ENCODE peak calls at places on chromosomes 2 and 18, in four cellular contexts. T is H1, M is H9, R is neuronal stem cell. I is an unnamed sample.

GRCh38 chr2:228048838-228049490 is 132.5 kb downstream of the SPHKAP start:
- DNase-seq in M (peak), R (peak), T (peak), I (peak)

GRCh38 chr18:58687871-58688308 is 16.6 kb downstream of the MALT1 start:
- DNase-seq in R (no peak), T (no peak), M (no peak), I (no peak)

GRCh38 chr18:48328473-48329205 is 80.5 kb downstream of the ZBTB7C start:
- DNase-seq in T (no peak), M (no peak), R (no peak), I (peak)

GRCh38 chr2:214856116-214856515 is 46.6 kb upstream of the BARD1 start:
- DNase-seq in T (no peak), M (no peak), R (no peak), I (no peak)

GRCh38 chr2:104465978-104466377 is 387.9 kb upstream of the POU3F3 start:
- DNase-seq in M (no peak), R (no peak), T (no peak), I (no peak)

GRCh38 chr2:224984641-224985040 is 57.6 kb downstream of the DOCK10 start:
- DNase-seq in M (no peak), R (no peak), T (no peak), I (no peak)

GRCh38 chr2:207252979-207253640 is 87.4 kb upstream of the KLF7 start:
- DNase-seq in M (no peak), R (no peak), T (no peak), I (peak)

GRCh38 chr2:8676191-8676914 is 5.5 kb upstream of the ID2 start:
- DNase-seq in M (peak), T (no peak), R (peak), I (peak)

GRCh38 chr18:56575819-56576663 is 62.4 kb downstream of the TXNL1 start:
- DNase-seq in R (peak), T (no peak), M (no peak), I (peak)

GRCh38 chr2:231197741-231198290 is 615 bp upstream of the ARMC9 start:
- DNase-seq in M (no peak), T (no peak), R (no peak), I (no peak)

GRCh38 chr2:108403494-108403893 is 25.7 kb downstream of the SULT1C4 start:
- DNase-seq in M (peak), T (peak), R (no peak), I (peak)

GRCh38 chr2:195646424-195646823 is 10.6 kb upstream of the SLC39A10 start:
- DNase-seq in T (no peak), R (no peak), M (peak), I (no peak)

GRCh38 chr2:219619235-219619634 is 8.2 kb upstream of the SLC4A3 start:
- DNase-seq in R (no peak), M (no peak), T (no peak), I (no peak)

GRCh38 chr18:24403076-24403475 is 5.5 kb upstream of the OSBPL1A start:
- DNase-seq in T (no peak), R (no peak), M (no peak), I (no peak)

GRCh38 chr2:17800219-17800618 is 16.0 kb upstream of the MSGN1 start:
- DNase-seq in R (no peak), M (no peak), T (no peak), I (peak)

GRCh38 chr2:12701786-12702660 is 14.7 kb upstream of the TRIB2 start:
- DNase-seq in M (no peak), T (no peak), R (no peak), I (peak)

GRCh38 chr2:75556679-75557366 is 3.9 kb downstream of the EVA1A start:
- DNase-seq in T (no peak), M (no peak), R (no peak), I (no peak)

GRCh38 chr2:37623971-37624897 is 47.2 kb downstream of the CDC42EP3 start:
- DNase-seq in T (no peak), R (no peak), M (no peak), I (peak)

GRCh38 chr2:164689020-164689419 is 67.7 kb upstream of the GRB14 start:
- DNase-seq in T (no peak), M (no peak), R (no peak), I (no peak)

GRCh38 chr2:44016282-44016681 is 20.5 kb upstream of the LRPPRC start:
- DNase-seq in R (peak), M (peak), T (peak), I (peak)

GRCh38 chr2:132282911-132283310 is 121.2 kb upstream of the ANKRD30BL start:
- DNase-seq in R (no peak), T (no peak), M (no peak), I (no peak)

GRCh38 chr2:16665746-16666452 is at the start of gene CYRIA:
- DNase-seq in M (peak), T (no peak), R (peak), I (peak)

GRCh38 chr2:29052811-29053210 is 21.5 kb downstream of the PCARE start:
- DNase-seq in R (no peak), M (no peak), T (no peak), I (no peak)

GRCh38 chr18:13423352-13423751 is 204.8 kb downstream of the LDLRAD4 start:
- DNase-seq in T (no peak), M (no peak), R (no peak), I (no peak)

GRCh38 chr2:136787970-136788369 is 22.6 kb downstream of the THSD7B start:
- DNase-seq in T (no peak), R (no peak), M (no peak), I (no peak)

GRCh38 chr2:119996148-119996547 is 16.7 kb upstream of the EPB41L5 start:
- DNase-seq in T (no peak), M (no peak), R (no peak), I (no peak)

GRCh38 chr2:10620481-10620880 is 69.3 kb downstream of the NOL10 start:
- DNase-seq in R (no peak), T (no peak), M (no peak), I (peak)

GRCh38 chr18:52219102-52219501 is 120.9 kb upstream of the DCC start:
- DNase-seq in R (no peak), M (no peak), T (no peak), I (no peak)

GRCh38 chr2:163341426-163341825 is 394.4 kb downstream of the FIGN start:
- DNase-seq in R (no peak), T (no peak), M (no peak), I (peak)

GRCh38 chr2:45178854-45179253 is 169.6 kb upstream of the SIX2 start:
- DNase-seq in T (no peak), M (no peak), R (no peak), I (no peak)

GRCh38 chr2:3458396-3459184 is 60.7 kb downstream of the ADI1 start:
- DNase-seq in R (no peak), T (no peak), M (peak), I (no peak)

GRCh38 chr18:24161304-24161703 is 22.4 kb downstream of the CABYR start:
- DNase-seq in T (no peak), M (no peak), R (no peak), I (no peak)

GRCh38 chr2:27451095-27451494 is 8.9 kb downstream of the KRTCAP3 start:
- DNase-seq in T (no peak), M (no peak), R (no peak), I (no peak)

GRCh38 chr2:27446057-27446456 is 3.9 kb downstream of the KRTCAP3 start:
- DNase-seq in R (no peak), M (no peak), T (no peak), I (no peak)

GRCh38 chr2:27445155-27445554 is 3.0 kb downstream of the KRTCAP3 start:
- DNase-seq in M (no peak), R (no peak), T (no peak), I (no peak)

GRCh38 chr2:27445615-27446014 is 3.4 kb downstream of the KRTCAP3 start:
- DNase-seq in T (no peak), R (no peak), M (no peak), I (no peak)

DNA sequence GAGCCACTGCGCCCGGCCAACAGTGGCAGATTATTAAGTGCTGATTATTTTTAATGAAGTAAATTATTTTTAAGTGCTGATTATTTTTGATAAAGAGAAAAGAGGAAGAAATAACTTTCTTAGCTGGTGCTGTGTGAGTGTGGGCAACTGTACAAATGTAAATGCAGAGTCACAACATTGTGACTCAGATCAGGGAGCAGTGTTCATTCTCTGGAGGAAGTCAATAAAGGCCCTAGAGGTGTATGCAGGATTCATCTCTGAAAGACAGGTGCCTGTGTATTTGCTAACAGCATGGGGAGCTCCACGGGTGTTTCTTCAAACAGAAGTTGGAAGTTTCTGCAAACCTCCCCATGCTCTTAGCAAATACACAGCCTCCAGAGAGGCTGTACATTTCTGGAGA is 6.2 kb downstream of the KRTCAP3 start:
- DNase-seq in M (no peak), T (no peak), R (no peak), I (no peak)
- H4K8ac ChIP-seq in M (no peak), T (no peak), R (no peak), I (no peak)

GRCh38 chr2:109528811-109529501 is 84.8 kb downstream of the SEPTIN10 start:
- DNase-seq in R (no peak), M (peak), T (no peak), I (no peak)

GRCh38 chr2:109531221-109531620 is 82.5 kb downstream of the SEPTIN10 start:
- DNase-seq in T (no peak), R (no peak), M (no peak), I (no peak)

GRCh38 chr2:109527846-109528705 is 85.7 kb downstream of the SEPTIN10 start:
- DNase-seq in M (peak), T (no peak), R (no peak), I (no peak)

GRCh38 chr2:109530712-109531111 is 83.1 kb downstream of the SEPTIN10 start:
- DNase-seq in R (no peak), M (no peak), T (no peak), I (no peak)

DNA sequence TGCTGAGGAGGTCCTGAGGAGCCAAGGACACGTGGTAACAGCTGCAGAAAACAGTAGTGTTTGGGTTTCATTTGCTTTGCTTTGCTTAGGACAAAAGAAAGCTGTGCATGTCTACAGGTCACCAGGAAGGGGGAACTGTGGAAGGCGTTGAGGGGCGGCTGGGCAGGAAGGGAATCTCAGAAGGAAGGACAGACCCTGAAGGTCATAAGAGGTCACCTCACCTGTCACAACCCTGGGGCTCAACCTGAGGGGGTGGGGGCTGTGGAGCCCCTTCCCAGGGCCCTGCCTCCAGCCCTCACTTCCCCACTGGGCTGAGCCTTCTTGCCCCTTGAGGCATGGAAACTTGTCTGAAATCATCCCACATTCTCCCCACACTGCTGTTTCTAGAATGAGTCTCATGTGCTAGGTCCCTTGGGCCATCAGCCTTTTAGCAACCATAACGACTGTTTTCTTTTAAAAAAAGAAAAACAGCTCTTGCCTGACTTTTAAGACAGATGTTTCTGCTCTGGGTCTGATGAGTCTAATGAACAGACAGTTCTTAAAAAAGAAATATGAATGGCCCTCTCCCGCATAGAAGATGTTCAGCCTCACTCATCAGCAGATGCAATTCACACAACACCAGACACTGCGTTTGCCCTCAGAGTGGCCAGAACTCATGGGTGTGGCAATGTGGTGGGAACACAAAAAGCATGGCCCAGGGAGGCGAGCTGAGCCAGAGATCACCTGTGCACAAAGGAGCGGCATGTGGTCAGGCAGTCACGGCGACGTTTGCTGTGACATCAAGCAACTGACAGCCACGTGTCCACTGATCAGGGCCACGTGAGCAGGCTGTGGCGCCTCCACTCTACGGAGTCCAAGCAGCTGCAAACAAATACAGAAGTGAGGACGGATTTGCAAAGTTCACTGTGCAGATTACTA is 84.0 kb downstream of the SEPTIN10 start:
- DNase-seq in M (peak), T (no peak), R (no peak), I (no peak)
- H2AFZ ChIP-seq in M (no peak), T (no peak), R (no peak), I (no peak)

DNA sequence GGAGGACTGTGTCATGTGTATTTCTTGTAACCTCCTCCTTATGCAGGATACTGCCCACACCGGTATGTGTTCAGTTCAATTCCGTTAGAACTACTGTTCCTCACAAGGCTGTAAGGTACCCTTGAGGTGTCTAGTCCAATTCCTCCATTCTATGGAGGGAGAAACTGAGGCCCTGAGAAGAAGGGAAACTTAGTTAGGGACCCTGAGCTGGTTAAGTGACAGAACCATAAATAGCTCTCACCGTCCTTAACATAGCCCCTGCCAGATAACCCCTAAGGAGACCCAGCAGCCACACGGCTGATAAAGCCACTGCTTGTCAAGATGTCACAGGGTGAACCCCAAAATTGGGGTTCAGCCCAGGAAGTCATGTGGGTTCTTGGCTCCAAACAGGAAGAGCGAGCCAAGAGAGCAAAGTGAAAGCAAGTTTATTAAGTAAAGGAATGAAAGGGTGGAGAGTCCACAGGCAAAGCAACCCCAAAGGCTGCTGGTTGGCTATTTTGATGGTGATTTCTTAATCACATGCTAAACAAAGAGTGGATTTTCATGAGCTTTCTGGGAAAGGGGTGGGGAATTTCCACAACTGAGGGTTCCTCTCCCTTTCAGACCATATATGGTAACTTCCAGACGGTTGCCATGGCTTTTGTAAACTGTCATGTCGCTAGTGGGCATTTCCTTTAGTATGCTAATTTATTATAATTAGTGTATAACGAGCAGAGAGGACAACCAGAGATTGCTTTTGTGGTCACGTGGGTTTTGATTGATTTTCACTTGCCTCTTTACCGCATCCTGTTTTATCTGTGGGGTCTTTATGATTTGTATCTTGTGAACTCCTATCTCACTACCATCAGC is 83.4 kb upstream of the RTN4 start:
- DNase-seq in R (no peak), T (peak), M (peak), I (peak)
- H4K91ac ChIP-seq in R (no peak), T (peak), M (peak), I (peak)

DNA sequence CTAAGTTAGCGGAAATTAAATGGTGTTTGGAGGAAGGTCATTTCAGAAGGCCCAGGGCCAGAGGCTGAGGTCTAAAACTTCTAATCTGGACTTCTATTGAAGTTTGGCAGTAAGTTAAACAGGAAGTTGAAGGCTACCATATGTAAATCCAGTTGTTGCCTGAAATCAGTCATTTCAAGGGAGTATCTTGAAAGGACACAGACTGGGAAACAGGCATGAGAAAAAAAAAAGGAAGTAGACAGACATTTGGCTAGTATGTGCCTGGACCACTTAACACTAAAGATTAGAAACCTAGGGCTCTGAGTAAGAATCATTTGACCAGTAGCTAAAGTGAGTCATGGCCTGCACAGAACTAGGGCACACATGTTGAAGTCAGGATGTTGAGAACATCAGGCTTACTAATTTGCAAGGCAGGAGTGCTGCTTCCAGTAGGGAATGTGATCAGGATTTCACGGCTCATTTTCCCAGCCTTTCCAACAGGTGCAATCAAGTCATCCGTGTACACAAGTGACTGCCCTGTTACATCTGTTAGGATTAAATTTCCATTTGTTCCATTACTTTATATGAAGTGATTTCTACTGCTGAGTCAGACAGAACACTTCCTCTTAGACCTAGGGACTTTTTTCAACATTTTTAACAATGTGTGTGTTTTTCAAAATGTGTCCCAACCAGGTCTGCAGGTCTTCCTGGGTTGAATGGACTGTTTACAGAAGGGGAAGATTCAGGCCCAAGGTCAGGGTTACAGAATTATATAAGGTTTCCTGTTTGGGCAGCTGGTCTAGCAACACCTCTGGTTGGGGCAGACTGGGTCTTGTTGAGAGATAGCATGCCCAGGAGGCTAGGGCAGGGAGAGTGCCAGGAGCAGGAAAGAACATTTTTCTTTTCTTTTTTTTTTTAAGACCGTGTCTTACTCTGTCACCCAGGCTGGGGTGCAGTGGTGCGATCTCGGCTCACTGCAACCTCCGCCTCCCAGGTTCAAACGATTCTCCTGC is 145.6 kb downstream of the TGIF1 start:
- DNase-seq in R (no peak), M (no peak), T (no peak), I (peak)
- H4K8ac ChIP-seq in R (no peak), M (no peak), T (no peak), I (peak)